ENCODE peak calls at places on chromosomes 16 and 17, in six cellular contexts. K, N, X, E, O and G are unnamed samples.

GRCh38 chr17:50272711-50273653 is 1.3 kb upstream of the TMEM92 start:
- DNase-seq in N (peak), X (no peak), K (peak), E (no peak), O (peak), G (peak)

GRCh38 chr17:61490540-61490975 is 38.3 kb downstream of the TBX4 start:
- DNase-seq in N (no peak), K (peak), X (peak), O (peak), E (no peak), G (peak)

GRCh38 chr16:55502801-55503366 is 6.0 kb upstream of the LPCAT2 start:
- DNase-seq in N (peak), E (no peak), X (no peak), O (peak), K (peak), G (peak)

GRCh38 chr17:7308625-7309433 is 1.4 kb downstream of the EIF5A start:
- DNase-seq in X (no peak), K (peak), E (no peak), N (peak), O (peak), G (peak)

GRCh38 chr17:75896360-75897075 is at the start of gene TRIM65:
- DNase-seq in K (peak), X (peak), N (peak), O (peak), E (no peak), G (peak)

GRCh38 chr16:72042157-72042660 is 12.1 kb upstream of the HP start:
- DNase-seq in O (no peak), N (no peak), E (no peak), K (peak), X (no peak), G (peak)

GRCh38 chr16:46727184-46727583 is 21.0 kb downstream of the MYLK3 start:
- DNase-seq in E (no peak), K (no peak), X (no peak), O (no peak), N (no peak), G (no peak)

GRCh38 chr16:3745751-3746355 is 28.5 kb upstream of the TRAP1 start:
- DNase-seq in K (peak), N (no peak), E (no peak), X (no peak), O (peak), G (no peak)

GRCh38 chr17:7132511-7133094 is 18.0 kb upstream of the ASGR2 start:
- DNase-seq in N (no peak), O (no peak), K (no peak), E (no peak), X (no peak), G (no peak)

GRCh38 chr16:74877706-74878105 is 103.1 kb upstream of the FA2H start:
- DNase-seq in K (no peak), E (no peak), O (no peak), N (no peak), X (no peak), G (peak)

GRCh38 chr17:17943281-17943984 is 28.8 kb downstream of the TOM1L2 start:
- DNase-seq in O (no peak), K (no peak), N (no peak), X (no peak), E (no peak), G (no peak)

GRCh38 chr17:76732734-76733617 is 4.2 kb downstream of the SRSF2 start:
- DNase-seq in K (no peak), E (no peak), O (peak), N (no peak), X (no peak), G (peak)

GRCh38 chr17:66301864-66302741 is at the start of gene PRKCA:
- DNase-seq in N (peak), O (peak), E (peak), X (no peak), K (peak), G (peak)

GRCh38 chr16:86951831-86952598 is 365.2 kb downstream of the C16orf95 start:
- DNase-seq in K (peak), N (no peak), E (no peak), X (peak), O (peak), G (peak)

GRCh38 chr17:10205549-10206185 is 7.3 kb upstream of the GAS7 start:
- DNase-seq in X (no peak), K (no peak), E (no peak), O (no peak), N (no peak), G (no peak)

GRCh38 chr17:2083613-2084128 is 28.8 kb downstream of the HIC1 start:
- DNase-seq in O (peak), K (no peak), E (no peak), N (no peak), X (no peak), G (no peak)

GRCh38 chr17:78795241-78795640 is 13.2 kb upstream of the CYTH1 start:
- DNase-seq in O (no peak), E (no peak), N (no peak), K (no peak), X (no peak), G (no peak)

GRCh38 chr17:78793968-78794367 is 11.9 kb upstream of the CYTH1 start:
- DNase-seq in O (no peak), E (no peak), N (no peak), K (no peak), X (no peak), G (no peak)

GRCh38 chr17:78794399-78794798 is 12.3 kb upstream of the CYTH1 start:
- DNase-seq in O (no peak), K (no peak), E (no peak), N (no peak), X (no peak), G (no peak)

GRCh38 chr17:78791840-78792709 is 10.0 kb upstream of the CYTH1 start:
- DNase-seq in X (no peak), N (no peak), K (no peak), E (no peak), O (no peak), G (no peak)

GRCh38 chr17:78793415-78793814 is 11.3 kb upstream of the CYTH1 start:
- DNase-seq in E (no peak), N (no peak), O (no peak), X (no peak), K (no peak), G (no peak)
- TF ChIP-seq CTCF in E (no peak), N (no peak), O (no peak), X (no peak), K (no peak), G (no peak)

GRCh38 chr16:10103096-10103495 is 79.1 kb downstream of the GRIN2A start:
- DNase-seq in N (no peak), K (peak), X (no peak), E (no peak), O (peak), G (no peak)

GRCh38 chr16:10097273-10097672 is 85.0 kb downstream of the GRIN2A start:
- DNase-seq in E (no peak), N (no peak), O (peak), K (no peak), X (no peak), G (no peak)

GRCh38 chr16:10098991-10099390 is 83.2 kb downstream of the GRIN2A start:
- DNase-seq in K (no peak), O (peak), N (no peak), E (no peak), X (no peak), G (no peak)

GRCh38 chr16:10103700-10104099 is 78.5 kb downstream of the GRIN2A start:
- DNase-seq in E (no peak), N (no peak), X (no peak), K (no peak), O (no peak), G (no peak)

GRCh38 chr16:10100829-10101228 is 81.4 kb downstream of the GRIN2A start:
- DNase-seq in O (no peak), N (no peak), X (no peak), K (no peak), E (no peak), G (no peak)
- TF ChIP-seq CTCF in O (no peak), N (no peak), X (no peak), K (no peak), E (no peak), G (no peak)

GRCh38 chr16:50366126-50366525 is 2.7 kb downstream of the BRD7 start:
- DNase-seq in K (no peak), O (no peak), X (no peak), N (no peak), E (no peak), G (no peak)

GRCh38 chr16:50371036-50371716 is 2.4 kb upstream of the BRD7 start:
- DNase-seq in O (no peak), N (no peak), K (no peak), E (no peak), X (no peak), G (no peak)

GRCh38 chr16:50369133-50369804 is 481 bp upstream of the BRD7 start:
- DNase-seq in E (no peak), X (no peak), O (no peak), N (no peak), K (no peak), G (no peak)

GRCh38 chr16:50367777-50368409 is 895 bp downstream of the BRD7 start:
- DNase-seq in N (no peak), O (peak), X (no peak), K (no peak), E (no peak), G (peak)

GRCh38 chr16:50368410-50369132 is at the start of gene BRD7:
- DNase-seq in E (no peak), X (no peak), K (peak), N (peak), O (peak), G (peak)
- TF ChIP-seq CTCF in E (no peak), X (peak), K (peak), N (peak), O (no peak), G (peak)

GRCh38 chr17:36014946-36015345 is 2.8 kb downstream of the CCL23 start:
- DNase-seq in X (no peak), E (no peak), O (no peak), N (no peak), K (no peak), G (no peak)

GRCh38 chr17:36016555-36016954 is 1.2 kb downstream of the CCL23 start:
- DNase-seq in K (no peak), E (no peak), O (no peak), N (no peak), X (no peak), G (no peak)

GRCh38 chr17:36019423-36019822 is 1.7 kb upstream of the CCL23 start:
- DNase-seq in K (no peak), E (no peak), X (no peak), O (no peak), N (no peak), G (no peak)

DNA sequence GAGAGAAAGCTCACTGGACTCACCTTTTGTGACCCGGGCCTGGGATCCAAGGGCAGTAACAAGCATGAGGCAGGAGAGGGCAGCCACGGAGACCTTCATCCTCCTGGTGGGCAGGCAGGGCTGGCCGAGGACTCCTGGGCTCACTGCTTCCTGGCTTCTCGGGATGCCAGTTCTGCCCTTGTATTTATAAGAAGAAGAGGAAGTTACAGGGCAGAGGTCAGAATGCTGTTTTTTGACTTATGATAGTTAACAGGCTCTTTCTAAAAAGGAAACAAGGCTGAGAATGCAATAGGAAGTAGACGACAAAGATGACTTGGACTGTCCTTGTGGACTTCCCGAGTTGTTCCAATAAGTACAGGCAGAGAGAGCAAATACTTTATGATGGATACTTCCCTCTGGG is at the start of gene CCL23:
- DNase-seq in N (no peak), K (no peak), X (no peak), E (no peak), O (no peak), G (no peak)
- TF ChIP-seq CTCF in N (no peak), K (no peak), X (no peak), E (no peak), O (no peak), G (no peak)

DNA sequence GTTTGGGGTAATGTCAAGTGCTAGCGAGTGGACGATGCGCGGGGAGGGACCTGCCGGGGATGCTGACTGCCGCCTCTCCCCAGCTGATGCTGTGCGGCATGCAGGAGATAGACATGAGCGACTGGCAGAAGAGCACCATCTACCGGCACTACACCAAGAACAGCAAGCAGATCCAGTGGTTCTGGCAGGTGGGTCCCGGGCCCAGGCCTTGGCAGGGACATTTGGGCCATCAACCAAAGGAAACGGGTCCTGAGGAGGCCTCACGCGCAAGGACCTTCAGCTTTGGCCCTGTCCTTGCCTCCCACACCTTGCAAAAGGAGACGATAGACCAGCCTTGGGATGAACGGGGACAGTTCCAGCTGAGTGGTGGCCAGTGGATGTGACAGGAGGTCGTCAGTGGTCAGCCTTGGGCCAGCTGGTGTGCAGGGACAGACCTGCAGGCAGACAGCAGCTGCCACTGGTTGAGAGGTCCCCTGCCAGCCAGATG is 13.6 kb upstream of the CLEC18A start:
- DNase-seq in N (no peak), E (no peak), K (no peak), X (no peak), O (no peak), G (no peak)
- TF ChIP-seq CTCF in N (peak), E (no peak), K (peak), X (peak), O (peak), G (no peak)

DNA sequence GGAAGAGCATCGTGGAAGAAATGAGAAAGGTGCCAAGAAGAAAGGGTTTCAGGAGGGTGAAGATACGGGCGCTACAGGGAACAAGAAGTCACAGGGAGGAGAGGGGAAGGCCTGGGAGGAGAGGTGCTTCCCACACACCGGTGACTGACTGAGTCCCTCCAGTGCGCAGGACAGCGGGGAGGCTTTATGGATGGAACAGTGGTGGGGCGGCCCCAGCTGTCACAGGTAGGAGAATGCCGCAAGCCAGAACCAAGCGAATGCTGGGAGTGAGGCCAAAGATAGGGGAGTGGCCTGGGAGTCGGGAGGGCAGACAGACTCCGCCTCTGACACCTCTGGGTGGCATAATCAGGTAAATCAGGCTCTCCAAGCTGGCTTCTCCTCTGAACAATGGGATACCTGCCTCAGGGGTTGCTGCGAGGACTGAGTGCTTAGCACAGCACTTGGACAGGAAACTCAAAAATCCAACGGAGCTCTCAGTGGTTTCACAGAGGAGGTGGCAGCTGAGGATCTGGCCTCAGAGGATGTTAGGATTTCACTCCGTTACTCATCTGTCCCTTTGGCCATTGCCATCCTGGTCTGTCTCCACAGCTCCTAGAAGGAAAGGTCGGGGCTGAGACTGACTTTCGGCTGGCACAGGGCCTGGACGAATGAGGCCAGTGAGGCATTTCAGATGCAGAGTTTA is 760 bp upstream of the CNP start:
- DNase-seq in E (no peak), O (peak), X (no peak), K (no peak), N (peak), G (peak)
- TF ChIP-seq CTCF in E (no peak), O (no peak), X (no peak), K (no peak), N (no peak), G (no peak)

GRCh38 chr17:82201498-82201910 is 11.1 kb downstream of the CCDC57 start:
- DNase-seq in N (no peak), O (no peak), E (no peak), K (no peak), X (no peak), G (no peak)

GRCh38 chr17:82203920-82204319 is 8.7 kb downstream of the CCDC57 start:
- DNase-seq in O (no peak), E (no peak), K (no peak), N (no peak), X (no peak), G (no peak)

GRCh38 chr17:82202981-82203380 is 9.7 kb downstream of the CCDC57 start:
- DNase-seq in N (no peak), X (no peak), E (no peak), K (no peak), O (no peak), G (no peak)

GRCh38 chr17:82204831-82205719 is 7.6 kb downstream of the CCDC57 start:
- DNase-seq in E (no peak), X (no peak), N (no peak), O (peak), K (peak), G (peak)

DNA sequence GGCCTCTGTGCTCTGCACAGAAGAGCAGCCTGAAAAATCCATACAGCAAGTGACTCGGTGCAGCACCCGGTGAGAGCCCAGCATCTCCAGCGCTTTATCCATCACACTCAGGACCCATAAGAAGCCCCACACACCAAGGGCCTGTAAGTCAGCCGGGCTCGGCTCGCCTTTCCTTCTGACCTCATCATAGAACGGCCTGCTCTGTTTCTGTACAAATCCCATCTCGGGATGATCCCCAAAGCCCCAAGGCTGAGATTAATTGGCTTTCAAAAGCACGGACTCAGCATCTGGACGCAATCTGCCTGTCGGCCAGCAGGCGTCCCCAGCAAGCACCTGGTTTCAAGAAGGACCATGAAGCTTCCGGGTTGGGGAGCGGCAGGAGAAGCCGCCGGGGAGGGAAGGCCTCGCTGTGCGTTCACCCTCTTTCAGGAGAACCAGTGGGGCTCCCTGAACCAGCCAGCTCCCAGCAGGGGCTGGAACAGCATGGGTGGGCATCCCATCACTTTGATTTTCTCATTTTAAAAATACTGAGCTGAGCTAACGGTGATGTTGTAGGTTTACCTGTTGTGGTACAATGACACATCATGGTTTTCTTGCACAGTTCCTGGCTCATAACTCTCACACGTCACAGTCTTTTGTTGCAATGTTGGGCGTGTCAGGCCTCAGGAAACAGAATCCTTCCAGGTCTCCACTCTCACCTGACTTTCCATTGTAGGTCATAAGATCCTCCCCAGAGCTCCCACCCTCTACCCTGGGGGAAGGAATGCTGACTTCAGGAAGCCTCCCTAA is 6.7 kb downstream of the CCDC57 start:
- DNase-seq in O (peak), N (peak), E (peak), X (no peak), K (peak), G (peak)
- TF ChIP-seq CTCF in O (peak), N (peak), E (peak), X (peak), K (peak), G (peak)

GRCh38 chr17:31588512-31588911 is 197.0 kb downstream of the RAB11FIP4 start:
- DNase-seq in O (no peak), E (no peak), X (no peak), K (no peak), N (no peak), G (no peak)

GRCh38 chr17:31588034-31588433 is 196.6 kb downstream of the RAB11FIP4 start:
- DNase-seq in O (no peak), E (no peak), K (no peak), N (no peak), X (no peak), G (no peak)

GRCh38 chr17:31587462-31587861 is 196.0 kb downstream of the RAB11FIP4 start:
- DNase-seq in K (no peak), N (no peak), O (no peak), E (no peak), X (no peak), G (no peak)

GRCh38 chr17:31585280-31585630 is 193.8 kb downstream of the RAB11FIP4 start:
- DNase-seq in N (no peak), E (no peak), K (no peak), X (no peak), O (no peak), G (no peak)

DNA sequence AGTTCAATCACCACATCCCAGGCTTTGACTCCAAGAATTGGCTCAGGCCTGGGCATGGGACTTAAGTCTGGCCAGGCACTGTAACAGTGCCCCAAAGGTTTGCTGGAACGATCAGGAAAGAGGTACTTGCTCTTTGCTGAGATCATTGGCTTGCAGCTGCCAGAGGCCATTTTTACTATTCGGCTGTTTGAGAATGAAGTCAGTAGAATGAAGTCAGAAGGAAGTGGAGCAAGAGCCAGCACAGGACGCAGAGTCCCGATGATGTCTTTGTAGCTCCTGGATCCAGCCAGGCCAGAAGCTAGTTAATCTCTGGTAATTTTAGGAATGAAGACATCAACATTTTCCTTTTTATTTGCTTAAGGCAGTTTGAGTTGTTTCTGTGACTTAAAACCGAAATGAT is 195.5 kb downstream of the RAB11FIP4 start:
- DNase-seq in X (no peak), E (no peak), N (no peak), K (no peak), O (peak), G (no peak)
- TF ChIP-seq CTCF in X (no peak), E (no peak), N (no peak), K (no peak), O (no peak), G (no peak)

GRCh38 chr17:64037180-64037579 is 16.7 kb upstream of the ICAM2 start:
- DNase-seq in X (no peak), E (no peak), N (no peak), K (no peak), O (no peak), G (no peak)
- TF ChIP-seq CTCF in X (no peak), E (no peak), N (no peak), K (no peak), O (no peak), G (no peak)